ENCODE peak calls at places on chromosomes 3 and 15, in six cellular contexts. H is ovary, L is upper lobe of right lung, N is tibial artery, G is cardiac muscle cell, X is SK-N-SH. P is an unnamed sample.
A peak's percentile ranks its signal among the peaks of the same experiment; 100 is the strongest.

GRCh38 chr3:139427283-139428060 is 38.0 kb upstream of the COPB2 start:
- DNase-seq in G (peak; percentile 87), H (no peak), X (peak; percentile 69), L (no peak), N (no peak), P (no peak)

GRCh38 chr3:114179575-114179974 is 723 bp upstream of the DRD3 start:
- DNase-seq in X (peak; percentile 42), G (peak; percentile 21), L (no peak), H (no peak), N (no peak), P (no peak)

GRCh38 chr15:47794266-47794914 is 77.1 kb downstream of the SEMA6D start:
- DNase-seq in G (no peak), N (no peak), L (no peak), X (no peak), H (no peak), P (no peak)

GRCh38 chr3:50154476-50154839 is 666 bp upstream of the SEMA3F start:
- DNase-seq in H (no peak), X (peak; percentile 87), G (no peak), N (no peak), L (no peak), P (no peak)

GRCh38 chr15:48802867-48803266 is 8.0 kb downstream of the CEP152 start:
- DNase-seq in H (no peak), X (no peak), G (no peak), L (no peak), N (no peak), P (no peak)

GRCh38 chr15:96699871-96700401 is 369.4 kb downstream of the NR2F2 start:
- DNase-seq in N (no peak), X (no peak), H (no peak), L (no peak), G (no peak), P (no peak)

GRCh38 chr15:88647362-88648105 is 8.7 kb downstream of the ISG20 start:
- DNase-seq in X (peak; percentile 65), H (no peak), N (peak; percentile 55), L (no peak), G (no peak), P (peak; percentile 78)

GRCh38 chr3:27756877-27757276 is 34.8 kb upstream of the EOMES start:
- DNase-seq in N (no peak), L (no peak), H (no peak), X (no peak), G (no peak), P (no peak)

GRCh38 chr15:95295311-95295710 is 1035.2 kb upstream of the NR2F2 start:
- DNase-seq in L (no peak), G (no peak), X (no peak), H (no peak), N (no peak), P (no peak)

GRCh38 chr15:37881237-37882013 is 53.0 kb upstream of the TMCO5A start:
- DNase-seq in N (no peak), H (no peak), G (no peak), X (no peak), L (no peak), P (no peak)

GRCh38 chr15:37882640-37883039 is 51.8 kb upstream of the TMCO5A start:
- DNase-seq in X (no peak), H (no peak), L (no peak), N (no peak), G (no peak), P (no peak)

GRCh38 chr15:37877851-37878577 is 56.4 kb upstream of the TMCO5A start:
- DNase-seq in G (no peak), X (no peak), H (no peak), N (no peak), L (no peak), P (no peak)

GRCh38 chr15:37880835-37881153 is 53.6 kb upstream of the TMCO5A start:
- DNase-seq in N (no peak), H (no peak), L (no peak), G (no peak), X (no peak), P (no peak)

GRCh38 chr15:37880009-37880834 is 54.2 kb upstream of the TMCO5A start:
- DNase-seq in N (no peak), X (no peak), G (peak; percentile 66), H (no peak), L (no peak), P (no peak)
- TF ChIP-seq CTCF in N (peak; percentile 68), X (peak; percentile 92), G (peak; percentile 85), H (no peak), L (peak; percentile 58), P (peak; percentile 30)

DNA sequence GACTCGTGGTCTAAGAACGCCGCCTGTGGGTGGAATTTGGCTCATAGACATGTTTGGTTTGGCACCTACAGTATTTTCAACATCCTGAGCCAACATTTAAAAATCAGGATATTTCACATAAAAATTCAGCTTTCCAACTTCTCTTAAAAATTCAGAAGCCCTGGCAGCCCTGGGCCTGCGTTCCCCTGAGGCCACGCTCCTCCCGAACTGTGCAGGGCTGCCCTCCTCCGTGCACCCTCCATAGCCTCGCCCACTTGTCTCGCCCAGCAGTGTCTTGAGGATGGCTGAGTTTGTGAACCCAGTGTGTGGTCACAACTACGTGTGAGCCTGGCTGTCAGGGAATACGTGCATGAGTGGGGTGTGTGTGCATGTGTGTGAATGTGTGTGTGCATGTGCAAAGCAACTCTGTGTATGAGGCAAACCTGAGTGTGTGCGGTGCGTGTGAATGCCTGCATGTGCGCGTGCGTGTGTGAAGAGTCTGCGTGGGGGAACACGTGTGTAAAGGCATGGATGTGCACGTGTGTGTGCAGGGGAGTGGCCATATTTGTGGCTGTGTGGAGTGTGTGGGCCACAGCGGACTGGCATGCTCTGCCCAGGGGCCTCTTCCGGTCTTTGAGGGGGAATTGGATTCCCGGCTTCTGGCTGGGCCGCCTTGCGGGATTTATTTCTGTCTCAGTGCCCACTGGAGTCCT is 30.9 kb downstream of the PTH1R start:
- DNase-seq in X (no peak), H (peak; percentile 64), N (peak; percentile 89), L (peak; percentile 64), G (no peak), P (peak; percentile 53)
- TF ChIP-seq CTCF in X (peak; percentile 15), H (no peak), N (no peak), L (peak; percentile 24), G (peak; percentile 52), P (no peak)

GRCh38 chr3:40588406-40588805 is 63.6 kb downstream of the ZNF621 start:
- DNase-seq in X (no peak), H (no peak), N (no peak), L (no peak), G (no peak), P (no peak)
- TF ChIP-seq CTCF in X (no peak), H (no peak), N (no peak), L (no peak), G (no peak), P (no peak)

DNA sequence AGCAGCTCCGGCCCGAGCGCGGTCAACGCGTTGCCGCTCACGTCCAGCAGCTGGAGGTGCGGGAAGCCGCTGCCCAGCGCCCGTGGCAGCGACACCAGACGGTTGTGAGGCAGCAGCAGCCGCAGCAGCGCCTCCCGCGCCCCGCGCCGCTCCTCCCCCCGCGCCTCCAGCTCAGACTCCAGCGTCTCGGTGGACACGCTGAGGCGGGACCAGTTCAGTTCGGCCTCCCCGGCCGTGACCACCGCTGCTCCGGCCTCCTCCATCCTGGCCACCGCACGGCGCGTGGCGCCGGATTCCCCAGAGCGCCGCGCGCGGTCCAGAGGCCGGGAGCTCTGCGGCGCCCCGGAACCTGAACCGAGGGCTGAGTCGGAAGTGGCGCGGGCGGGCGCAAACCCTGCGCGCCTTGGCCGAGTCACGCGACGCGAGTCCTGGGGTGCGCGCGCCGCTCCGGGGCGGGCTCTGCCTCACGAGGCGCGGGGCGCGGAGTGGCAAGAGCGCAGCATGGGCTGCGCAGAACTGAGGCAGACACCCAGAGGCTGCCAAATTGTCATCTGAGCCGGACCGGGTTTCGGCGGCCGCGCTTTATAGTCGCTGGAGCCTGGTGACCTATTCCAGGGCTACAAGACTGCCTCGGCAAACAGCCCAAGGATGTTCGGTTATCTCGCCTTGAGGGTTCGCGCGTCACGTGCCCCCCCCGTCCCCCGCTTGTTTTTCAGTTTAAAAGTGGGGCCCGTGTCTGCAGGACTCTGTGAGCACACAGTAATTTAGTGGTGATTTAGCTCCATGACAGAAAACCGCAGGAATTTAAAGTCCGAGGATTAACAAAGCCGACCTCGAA is at the start of gene LRRC58:
- DNase-seq in X (peak; percentile 95), G (peak; percentile 94), H (peak; percentile 91), N (peak; percentile 95), L (peak; percentile 96), P (peak; percentile 93)
- TF ChIP-seq CTCF in X (peak; percentile 31), G (peak; percentile 32), H (no peak), N (no peak), L (peak; percentile 26), P (no peak)